ENCODE peak calls at places on chromosome 14, in eight cellular contexts. One of them, this sample, is unnamed.
A peak's percentile ranks its signal among the peaks of the same experiment; 100 is the strongest.

GRCh38 chr14:76546426-76547221 is 170.7 kb downstream of the ESRRB start:
- DNase-seq in stomach: no peak
- DNase-seq in vagina: no peak
- DNase-seq in K562: peak; percentile 62
- DNase-seq in breast epithelium: no peak
- DNase-seq in HepG2: peak; percentile 25
- DNase-seq in suprapubic skin: no peak
- DNase-seq in spleen: no peak
- DNase-seq in this sample: no peak

GRCh38 chr14:67704484-67705089 is 2.9 kb downstream of the RDH12 start:
- DNase-seq in K562: peak; percentile 20
- DNase-seq in HepG2: peak; percentile 54
- DNase-seq in vagina: no peak
- DNase-seq in stomach: no peak
- DNase-seq in spleen: no peak
- DNase-seq in breast epithelium: no peak
- DNase-seq in suprapubic skin: no peak
- DNase-seq in this sample: peak; percentile 46

GRCh38 chr14:71675126-71675901 is 256.9 kb upstream of the RGS6 start:
- DNase-seq in K562: no peak
- DNase-seq in HepG2: no peak
- DNase-seq in vagina: no peak
- DNase-seq in spleen: no peak
- DNase-seq in stomach: no peak
- DNase-seq in breast epithelium: no peak
- DNase-seq in suprapubic skin: no peak
- DNase-seq in this sample: no peak

GRCh38 chr14:31206536-31207286 is 882 bp downstream of the HECTD1 start:
- DNase-seq in HepG2: peak; percentile 50
- DNase-seq in vagina: peak; percentile 87
- DNase-seq in spleen: peak; percentile 90
- DNase-seq in stomach: peak; percentile 50
- DNase-seq in breast epithelium: peak; percentile 20
- DNase-seq in K562: peak; percentile 12
- DNase-seq in suprapubic skin: no peak
- DNase-seq in this sample: peak; percentile 23

GRCh38 chr14:33682746-33683145 is 268.1 kb downstream of the EGLN3 start:
- DNase-seq in HepG2: no peak
- DNase-seq in breast epithelium: peak; percentile 19
- DNase-seq in K562: no peak
- DNase-seq in stomach: peak; percentile 26
- DNase-seq in spleen: no peak
- DNase-seq in vagina: no peak
- DNase-seq in suprapubic skin: no peak
- DNase-seq in this sample: no peak

GRCh38 chr14:49962616-49963015 is 69.7 kb downstream of the ARF6 start:
- DNase-seq in breast epithelium: peak; percentile 85
- DNase-seq in suprapubic skin: no peak
- DNase-seq in stomach: peak; percentile 55
- DNase-seq in K562: peak; percentile 36
- DNase-seq in spleen: no peak
- DNase-seq in HepG2: no peak
- DNase-seq in vagina: no peak
- DNase-seq in this sample: peak; percentile 75

GRCh38 chr14:88005978-88006851 is 1.3 kb downstream of the GPR65 start:
- DNase-seq in stomach: no peak
- DNase-seq in K562: no peak
- DNase-seq in vagina: no peak
- DNase-seq in HepG2: no peak
- DNase-seq in spleen: peak; percentile 74
- DNase-seq in breast epithelium: no peak
- DNase-seq in suprapubic skin: no peak
- DNase-seq in this sample: no peak

GRCh38 chr14:20707622-20708021 is 19.1 kb downstream of the ANG start:
- DNase-seq in spleen: no peak
- DNase-seq in vagina: no peak
- DNase-seq in HepG2: no peak
- DNase-seq in breast epithelium: peak; percentile 43
- DNase-seq in K562: no peak
- DNase-seq in suprapubic skin: no peak
- DNase-seq in stomach: peak; percentile 45
- DNase-seq in this sample: peak; percentile 50

GRCh38 chr14:23071975-23072539 is 14.7 kb upstream of the CDH24 start:
- DNase-seq in vagina: no peak
- DNase-seq in K562: no peak
- DNase-seq in spleen: no peak
- DNase-seq in stomach: no peak
- DNase-seq in breast epithelium: no peak
- DNase-seq in HepG2: no peak
- DNase-seq in suprapubic skin: no peak
- DNase-seq in this sample: peak; percentile 59

GRCh38 chr14:53399057-53399456 is 245.9 kb upstream of the DDHD1 start:
- DNase-seq in K562: peak; percentile 5
- DNase-seq in spleen: no peak
- DNase-seq in HepG2: no peak
- DNase-seq in suprapubic skin: no peak
- DNase-seq in stomach: no peak
- DNase-seq in breast epithelium: no peak
- DNase-seq in vagina: no peak
- DNase-seq in this sample: no peak

GRCh38 chr14:89041245-89041585 is 216.8 kb downstream of the TTC8 start:
- DNase-seq in stomach: peak; percentile 74
- DNase-seq in K562: no peak
- DNase-seq in breast epithelium: peak; percentile 70
- DNase-seq in HepG2: peak; percentile 93
- DNase-seq in spleen: no peak
- DNase-seq in vagina: no peak
- DNase-seq in suprapubic skin: no peak
- DNase-seq in this sample: peak; percentile 74

GRCh38 chr14:22837750-22838538 is 1.6 kb downstream of the MMP14 start:
- DNase-seq in spleen: peak; percentile 66
- DNase-seq in breast epithelium: no peak
- DNase-seq in HepG2: no peak
- DNase-seq in vagina: no peak
- DNase-seq in suprapubic skin: peak; percentile 90
- DNase-seq in stomach: no peak
- DNase-seq in K562: no peak
- DNase-seq in this sample: peak; percentile 68

GRCh38 chr14:24311837-24312615 is 724 bp downstream of the LTB4R start:
- DNase-seq in vagina: no peak
- DNase-seq in breast epithelium: peak; percentile 56
- DNase-seq in suprapubic skin: no peak
- DNase-seq in spleen: peak; percentile 75
- DNase-seq in K562: no peak
- DNase-seq in stomach: no peak
- DNase-seq in HepG2: no peak
- DNase-seq in this sample: peak; percentile 50
- TF ChIP-seq POLR2A in vagina: no peak
- TF ChIP-seq POLR2A in breast epithelium: no peak
- TF ChIP-seq POLR2A in suprapubic skin: no peak
- TF ChIP-seq POLR2A in spleen: no peak
- TF ChIP-seq POLR2A in K562: no peak
- TF ChIP-seq POLR2A in stomach: no peak
- TF ChIP-seq POLR2A in HepG2: no peak
- TF ChIP-seq POLR2A in this sample: no peak

GRCh38 chr14:100076630-100077029 is 11.4 kb downstream of the EVL start:
- DNase-seq in suprapubic skin: peak; percentile 85
- DNase-seq in K562: no peak
- DNase-seq in breast epithelium: no peak
- DNase-seq in vagina: peak; percentile 88
- DNase-seq in HepG2: no peak
- DNase-seq in stomach: no peak
- DNase-seq in spleen: no peak
- DNase-seq in this sample: no peak
- H3K4me1 ChIP-seq in suprapubic skin: peaks cover 54% of the 10 kb centered on the region
- H3K4me1 ChIP-seq in K562: peaks cover 44% of the 10 kb centered on the region
- H3K4me1 ChIP-seq in breast epithelium: peaks cover 19% of the 10 kb centered on the region
- H3K4me1 ChIP-seq in vagina: peaks cover 52% of the 10 kb centered on the region
- H3K4me1 ChIP-seq in HepG2: no peaks in the 10 kb centered on the region
- H3K4me1 ChIP-seq in stomach: peaks cover 52% of the 10 kb centered on the region
- H3K4me1 ChIP-seq in spleen: peaks cover 100% of the 10 kb centered on the region
- H3K4me1 ChIP-seq in this sample: peaks cover 10% of the 10 kb centered on the region

GRCh38 chr14:101561145-101561896 is at the start of gene DIO3:
- DNase-seq in HepG2: no peak
- DNase-seq in suprapubic skin: no peak
- DNase-seq in spleen: peak; percentile 47
- DNase-seq in stomach: no peak
- DNase-seq in breast epithelium: no peak
- DNase-seq in K562: no peak
- DNase-seq in vagina: no peak
- DNase-seq in this sample: peak; percentile 24
- TF ChIP-seq POLR2AphosphoS5 in HepG2: no peak
- TF ChIP-seq POLR2AphosphoS5 in suprapubic skin: no peak
- TF ChIP-seq POLR2AphosphoS5 in spleen: peak; percentile 22
- TF ChIP-seq POLR2AphosphoS5 in stomach: no peak
- TF ChIP-seq POLR2AphosphoS5 in breast epithelium: no peak
- TF ChIP-seq POLR2AphosphoS5 in K562: no peak
- TF ChIP-seq POLR2AphosphoS5 in vagina: peak; percentile 76
- TF ChIP-seq POLR2AphosphoS5 in this sample: no peak

DNA sequence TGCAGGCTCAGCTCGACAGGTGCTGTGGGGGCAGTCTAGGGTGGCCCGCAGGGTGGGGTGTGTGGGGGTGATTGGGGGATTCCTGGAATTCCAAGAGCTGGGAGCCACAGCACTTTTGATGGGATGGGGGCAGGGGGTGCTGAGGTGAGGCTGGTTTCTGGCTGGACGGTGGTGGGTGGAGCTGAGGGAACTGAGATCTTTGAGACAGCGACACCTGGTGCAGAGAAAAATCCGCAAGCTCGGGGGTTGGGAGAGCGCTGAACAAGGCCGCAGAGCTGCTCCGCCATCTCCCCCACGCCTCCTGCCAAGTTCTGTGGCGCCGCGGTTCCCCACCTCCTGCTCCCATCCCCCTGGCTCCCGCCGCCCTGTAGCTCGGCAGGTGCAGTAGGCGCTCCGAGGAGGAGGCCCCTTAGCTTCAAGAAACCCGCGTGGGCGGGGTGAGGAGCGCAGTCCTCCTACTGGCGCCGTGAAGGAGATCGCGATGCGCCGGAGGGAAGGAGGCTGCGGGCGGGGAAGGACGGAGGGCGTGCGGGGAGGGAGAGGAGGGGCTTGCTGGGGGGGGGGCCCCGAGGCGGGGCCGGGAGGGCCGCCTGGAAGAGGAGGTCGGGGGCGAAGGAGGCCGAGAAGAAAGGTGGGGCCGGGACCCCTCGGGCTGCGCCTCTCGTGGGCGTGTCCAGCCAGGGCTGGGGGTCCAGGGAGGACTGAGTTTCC is 1.3 kb upstream of the TEDC1 start:
- DNase-seq in K562: peak; percentile 63
- DNase-seq in spleen: peak; percentile 94
- DNase-seq in breast epithelium: peak; percentile 89
- DNase-seq in HepG2: peak; percentile 82
- DNase-seq in vagina: no peak
- DNase-seq in suprapubic skin: peak; percentile 93
- DNase-seq in stomach: peak; percentile 88
- DNase-seq in this sample: peak; percentile 90
- TF ChIP-seq POLR2A in K562: peak; percentile 48
- TF ChIP-seq POLR2A in spleen: no peak
- TF ChIP-seq POLR2A in breast epithelium: no peak
- TF ChIP-seq POLR2A in HepG2: no peak
- TF ChIP-seq POLR2A in vagina: no peak
- TF ChIP-seq POLR2A in suprapubic skin: no peak
- TF ChIP-seq POLR2A in stomach: no peak
- TF ChIP-seq POLR2A in this sample: peak; percentile 21

DNA sequence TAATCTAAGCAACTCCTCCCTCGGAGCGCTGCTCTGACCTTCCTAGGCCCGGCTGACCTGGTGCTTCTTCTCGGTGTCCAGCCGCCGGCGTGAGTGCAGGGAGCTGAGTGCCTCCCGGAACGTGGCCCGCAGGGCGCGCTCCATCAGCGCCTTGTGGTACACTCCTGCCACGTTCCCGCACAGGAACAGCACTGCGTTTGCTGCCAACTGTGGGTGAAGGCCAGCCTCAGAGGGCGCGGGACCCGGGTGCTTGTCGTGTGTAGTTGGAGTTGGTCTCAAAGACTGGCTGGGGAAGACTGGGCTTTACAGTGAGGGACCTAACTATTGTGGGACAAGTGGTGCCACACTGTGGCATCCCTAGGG is 3.2 kb downstream of the ADCY4 start:
- DNase-seq in spleen: peak; percentile 88
- DNase-seq in breast epithelium: no peak
- DNase-seq in suprapubic skin: no peak
- DNase-seq in HepG2: no peak
- DNase-seq in vagina: no peak
- DNase-seq in stomach: no peak
- DNase-seq in K562: no peak
- DNase-seq in this sample: no peak
- H3K4me1 ChIP-seq in spleen: peaks cover 100% of the 10 kb centered on the region
- H3K4me1 ChIP-seq in breast epithelium: peaks cover 6% of the 10 kb centered on the region
- H3K4me1 ChIP-seq in suprapubic skin: peaks cover 55% of the 10 kb centered on the region
- H3K4me1 ChIP-seq in HepG2: peaks cover 29% of the 10 kb centered on the region
- H3K4me1 ChIP-seq in vagina: peaks cover 43% of the 10 kb centered on the region
- H3K4me1 ChIP-seq in stomach: peaks cover 34% of the 10 kb centered on the region
- H3K4me1 ChIP-seq in K562: peaks cover 5% of the 10 kb centered on the region
- H3K4me1 ChIP-seq in this sample: peaks cover 5% of the 10 kb centered on the region

This sample was measured in prostate gland.